ENCODE peak calls at places on chromosome 6, in six cellular contexts. T is adrenal gland, C is esophagus muscularis mucosa, L is transverse colon, Q is suprapubic skin, N is Peyer's patch. I is an unnamed sample.

GRCh38 chr6:149480502-149481280 is 4.1 kb downstream of the ZC3H12D start:
- DNase-seq in T (no peak), C (no peak), L (no peak), Q (no peak), N (peak), I (no peak)

GRCh38 chr6:113642714-113643442 is 214.3 kb upstream of the MARCKS start:
- DNase-seq in T (no peak), C (no peak), L (peak), Q (no peak), N (no peak), I (no peak)

GRCh38 chr6:446418-447366 is 55.1 kb downstream of the IRF4 start:
- DNase-seq in T (no peak), C (no peak), L (peak), Q (no peak), N (no peak), I (no peak)

GRCh38 chr6:125714431-125715090 is 34.9 kb upstream of the HEY2 start:
- DNase-seq in T (no peak), C (no peak), L (peak), Q (no peak), N (no peak), I (no peak)

GRCh38 chr6:114151070-114151685 is 180.2 kb upstream of the HDAC2 start:
- DNase-seq in T (no peak), C (no peak), L (no peak), Q (no peak), N (no peak), I (no peak)

GRCh38 chr6:100554228-100554627 is 89.5 kb upstream of the SIM1 start:
- DNase-seq in T (no peak), C (no peak), L (no peak), Q (no peak), N (no peak), I (no peak)

GRCh38 chr6:77334093-77334492 is 129.2 kb downstream of the HTR1B start:
- DNase-seq in T (no peak), C (no peak), L (no peak), Q (no peak), N (no peak), I (no peak)

GRCh38 chr6:42239736-42240375 is 22.2 kb upstream of the MRPS10 start:
- DNase-seq in T (no peak), C (no peak), L (no peak), Q (no peak), N (no peak), I (no peak)

GRCh38 chr6:10561566-10562088 is 40.5 kb downstream of the GCNT2 start:
- DNase-seq in T (no peak), C (no peak), L (no peak), Q (no peak), N (no peak), I (no peak)

GRCh38 chr6:150016324-150017185 is 8.8 kb downstream of the RAET1L start:
- DNase-seq in T (peak), C (no peak), L (peak), Q (no peak), N (no peak), I (no peak)

GRCh38 chr6:70166088-70166958 is 136.6 kb downstream of the COL9A1 start:
- DNase-seq in T (peak), C (no peak), L (peak), Q (no peak), N (peak), I (no peak)

GRCh38 chr6:51514396-51515051 is 572.9 kb downstream of the PKHD1 start:
- DNase-seq in T (no peak), C (no peak), L (no peak), Q (no peak), N (no peak), I (no peak)

GRCh38 chr6:71478834-71479541 is 190.4 kb downstream of the OGFRL1 start:
- DNase-seq in T (no peak), C (no peak), L (no peak), Q (no peak), N (no peak), I (no peak)

GRCh38 chr6:153058291-153058690 is 55.8 kb upstream of the MTRF1L start:
- DNase-seq in T (no peak), C (no peak), L (no peak), Q (no peak), N (no peak), I (no peak)

GRCh38 chr6:170140129-170140528 is 150.7 kb downstream of the DLL1 start:
- DNase-seq in T (no peak), C (no peak), L (no peak), Q (peak), N (peak), I (no peak)

GRCh38 chr6:118495639-118496296 is 52.3 kb upstream of the PLN start:
- DNase-seq in T (no peak), C (no peak), L (no peak), Q (no peak), N (no peak), I (no peak)

GRCh38 chr6:30483677-30484279 is 5.5 kb upstream of the HLA-E start:
- DNase-seq in T (no peak), C (no peak), L (no peak), Q (no peak), N (no peak), I (no peak)

GRCh38 chr6:36980876-36981619 is 4.9 kb downstream of the MTCH1 start:
- DNase-seq in T (no peak), C (no peak), L (no peak), Q (no peak), N (no peak), I (no peak)

GRCh38 chr6:63897459-63897858 is 261.9 kb downstream of the PHF3 start:
- DNase-seq in T (no peak), C (no peak), L (no peak), Q (no peak), N (no peak), I (no peak)

GRCh38 chr6:118660218-118660569 is 8.8 kb upstream of the CEP85L start:
- DNase-seq in T (no peak), C (no peak), L (no peak), Q (no peak), N (no peak), I (no peak)

GRCh38 chr6:49269190-49269589 is 193.9 kb downstream of the MMUT start:
- DNase-seq in T (no peak), C (no peak), L (no peak), Q (no peak), N (no peak), I (no peak)

GRCh38 chr6:144127097-144127496 is 23.2 kb upstream of the STX11 start:
- DNase-seq in T (no peak), C (no peak), L (no peak), Q (no peak), N (no peak), I (no peak)

GRCh38 chr6:148831531-148831930 is 84.7 kb downstream of the UST start:
- DNase-seq in T (no peak), C (peak), L (no peak), Q (no peak), N (no peak), I (no peak)

GRCh38 chr6:32108094-32108627 is 977 bp downstream of the TNXB start:
- DNase-seq in T (no peak), C (peak), L (peak), Q (no peak), N (peak), I (no peak)

GRCh38 chr6:27297857-27298730 is 14.0 kb downstream of the POM121L2 start:
- DNase-seq in T (no peak), C (no peak), L (no peak), Q (no peak), N (no peak), I (no peak)

GRCh38 chr6:62042444-62042843 is 243.6 kb downstream of the KHDRBS2 start:
- DNase-seq in T (no peak), C (no peak), L (no peak), Q (no peak), N (no peak), I (no peak)

GRCh38 chr6:167978607-167979006 is 18.9 kb upstream of the KIF25 start:
- DNase-seq in T (no peak), C (no peak), L (no peak), Q (no peak), N (no peak), I (no peak)

GRCh38 chr6:109197061-109197460 is 101.8 kb downstream of the CEP57L1 start:
- DNase-seq in T (no peak), C (no peak), L (no peak), Q (no peak), N (no peak), I (no peak)

GRCh38 chr6:81969814-81970213 is 217.3 kb upstream of the TENT5A start:
- DNase-seq in T (no peak), C (no peak), L (no peak), Q (no peak), N (no peak), I (no peak)

GRCh38 chr6:170459451-170459850 is 93.7 kb downstream of the PSMB1 start:
- DNase-seq in T (no peak), C (no peak), L (peak), Q (no peak), N (no peak), I (no peak)

GRCh38 chr6:163716690-163717089 is 302.2 kb downstream of the QKI start:
- DNase-seq in T (no peak), C (no peak), L (peak), Q (no peak), N (no peak), I (no peak)

GRCh38 chr6:74068945-74069570 is 373.1 kb downstream of the CD109 start:
- DNase-seq in T (no peak), C (no peak), L (no peak), Q (no peak), N (no peak), I (no peak)

GRCh38 chr6:132820629-132821381 is 6.4 kb downstream of the RPS12 start:
- DNase-seq in T (no peak), C (no peak), L (no peak), Q (no peak), N (no peak), I (no peak)
- TF ChIP-seq POLR2A in T (no peak), C (no peak), L (no peak), Q (no peak), N (no peak), I (no peak)

GRCh38 chr6:26195924-26196845 is 109.0 kb downstream of the HFE start:
- DNase-seq in T (no peak), C (no peak), L (peak), Q (no peak), N (no peak), I (no peak)
- TF ChIP-seq POLR2A in T (no peak), C (no peak), L (no peak), Q (no peak), N (no peak), I (no peak)

GRCh38 chr6:158013904-158014504 is 32.3 kb downstream of the SYNJ2 start:
- DNase-seq in T (no peak), C (no peak), L (no peak), Q (no peak), N (no peak), I (no peak)

GRCh38 chr6:158015545-158015944 is 33.9 kb downstream of the SYNJ2 start:
- DNase-seq in T (no peak), C (no peak), L (no peak), Q (no peak), N (no peak), I (no peak)

GRCh38 chr6:158016571-158017383 is 35.1 kb downstream of the SYNJ2 start:
- DNase-seq in T (no peak), C (no peak), L (no peak), Q (no peak), N (no peak), I (no peak)

GRCh38 chr6:158015188-158015506 is 33.5 kb downstream of the SYNJ2 start:
- DNase-seq in T (no peak), C (no peak), L (no peak), Q (no peak), N (no peak), I (no peak)

GRCh38 chr6:158014505-158015187 is 33.0 kb downstream of the SYNJ2 start:
- DNase-seq in T (no peak), C (no peak), L (no peak), Q (no peak), N (no peak), I (no peak)
- TF ChIP-seq POLR2A in T (no peak), C (no peak), L (no peak), Q (no peak), N (no peak), I (no peak)

GRCh38 chr6:105780146-105780860 is 305.8 kb upstream of the PRDM1 start:
- DNase-seq in T (no peak), C (no peak), L (no peak), Q (no peak), N (no peak), I (no peak)

GRCh38 chr6:105781905-105782304 is 304.2 kb upstream of the PRDM1 start:
- DNase-seq in T (no peak), C (no peak), L (no peak), Q (no peak), N (no peak), I (no peak)

GRCh38 chr6:105775095-105775494 is 311.0 kb upstream of the PRDM1 start:
- DNase-seq in T (no peak), C (no peak), L (no peak), Q (no peak), N (no peak), I (no peak)

GRCh38 chr6:105781248-105781647 is 304.9 kb upstream of the PRDM1 start:
- DNase-seq in T (no peak), C (no peak), L (no peak), Q (no peak), N (no peak), I (no peak)

GRCh38 chr6:105779113-105779512 is 307.0 kb upstream of the PRDM1 start:
- DNase-seq in T (no peak), C (no peak), L (no peak), Q (no peak), N (no peak), I (no peak)
- TF ChIP-seq POLR2A in T (no peak), C (no peak), L (no peak), Q (no peak), N (no peak), I (no peak)

GRCh38 chr6:147204843-147205311 is 660 bp downstream of the STXBP5 start:
- DNase-seq in T (no peak), C (no peak), L (no peak), Q (no peak), N (no peak), I (no peak)

GRCh38 chr6:147202516-147203310 is 1.5 kb upstream of the STXBP5 start:
- DNase-seq in T (peak), C (peak), L (peak), Q (peak), N (peak), I (peak)

GRCh38 chr6:147205690-147206600 is 1.7 kb downstream of the STXBP5 start:
- DNase-seq in T (peak), C (no peak), L (peak), Q (no peak), N (no peak), I (no peak)

GRCh38 chr6:147203311-147204059 is 732 bp upstream of the STXBP5 start:
- DNase-seq in T (peak), C (no peak), L (peak), Q (peak), N (peak), I (no peak)

GRCh38 chr6:147204060-147204785 is at the start of gene STXBP5:
- DNase-seq in T (peak), C (no peak), L (peak), Q (peak), N (peak), I (no peak)
- TF ChIP-seq POLR2A in T (no peak), C (no peak), L (peak), Q (no peak), N (no peak), I (no peak)

GRCh38 chr6:33411632-33412005 is 805 bp downstream of the PHF1 start:
- DNase-seq in T (no peak), C (no peak), L (no peak), Q (no peak), N (no peak), I (no peak)

GRCh38 chr6:33410711-33411631 is at the start of gene PHF1:
- DNase-seq in T (no peak), C (no peak), L (peak), Q (no peak), N (no peak), I (no peak)

GRCh38 chr6:33412140-33413009 is 1.6 kb downstream of the PHF1 start:
- DNase-seq in T (no peak), C (no peak), L (no peak), Q (no peak), N (no peak), I (no peak)

GRCh38 chr6:33407132-33407718 is 3.6 kb upstream of the PHF1 start:
- DNase-seq in T (no peak), C (no peak), L (no peak), Q (no peak), N (peak), I (no peak)

DNA sequence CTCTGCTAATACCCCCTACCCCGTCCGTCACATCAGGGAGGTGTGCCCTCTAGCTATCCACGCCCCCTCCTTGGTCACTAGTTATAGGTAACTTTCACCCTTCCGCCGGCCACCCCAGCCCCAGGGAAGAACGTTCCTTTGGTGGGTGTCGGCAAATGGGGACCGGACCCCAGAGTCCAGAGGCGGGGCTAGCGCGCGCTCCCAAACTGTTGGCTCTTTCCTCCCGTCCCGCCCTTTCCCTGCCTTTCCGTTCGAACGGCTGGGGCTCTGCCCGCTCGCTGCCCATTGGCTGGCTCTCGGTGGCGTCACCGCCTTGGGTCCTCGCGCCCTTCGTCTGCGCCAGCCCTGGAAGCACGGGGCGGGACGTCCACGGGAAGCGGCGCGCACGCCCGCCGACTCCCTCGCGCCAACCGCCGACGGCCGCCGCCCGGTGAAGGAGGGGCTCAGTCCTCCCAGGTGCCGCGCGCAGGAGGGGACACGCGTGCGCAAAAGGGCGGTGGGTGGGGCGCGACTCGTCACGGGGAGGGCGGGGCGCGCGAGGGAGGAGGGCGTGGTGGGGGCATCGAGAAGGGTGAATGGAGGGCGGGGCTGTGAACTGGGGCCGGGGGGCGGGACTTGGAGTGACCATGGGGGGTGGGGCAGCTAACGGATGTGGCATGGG is 634 bp upstream of the PHF1 start:
- DNase-seq in T (peak), C (peak), L (peak), Q (peak), N (peak), I (peak)
- TF ChIP-seq POLR2A in T (peak), C (peak), L (peak), Q (peak), N (peak), I (peak)

DNA sequence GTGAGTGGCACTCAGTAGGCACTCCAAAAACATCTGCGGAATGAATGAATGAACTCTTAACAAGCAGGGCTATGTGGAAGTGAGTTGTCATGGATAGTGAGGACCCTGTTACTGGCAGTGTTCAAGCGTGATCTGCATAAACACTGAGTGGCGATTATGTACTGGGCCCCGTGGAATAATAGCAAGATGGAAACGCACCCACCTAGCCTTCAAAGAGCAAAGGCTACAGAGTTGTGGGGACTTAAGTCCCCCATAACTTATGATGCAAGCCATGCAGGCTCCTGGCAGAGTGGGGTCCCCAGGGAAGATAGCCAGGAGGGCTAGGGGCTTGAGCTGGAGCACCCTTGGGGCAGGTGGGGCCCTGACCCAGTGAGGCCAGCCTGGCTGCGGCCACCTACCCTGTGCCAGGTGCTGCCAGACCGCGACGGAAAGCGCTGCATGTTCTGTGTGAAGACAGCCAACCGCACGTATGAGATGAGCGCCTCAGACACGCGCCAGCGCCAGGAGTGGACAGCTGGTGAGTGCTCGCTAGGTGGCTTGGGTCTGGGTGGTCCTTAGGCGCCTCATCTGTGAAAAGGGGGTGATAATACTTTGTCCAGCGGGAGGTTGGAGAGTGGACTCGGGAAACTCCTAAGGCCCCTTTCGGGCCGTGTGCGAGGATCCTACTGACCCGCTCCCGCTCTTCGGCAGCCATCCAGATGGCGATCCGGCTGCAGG is 20.0 kb downstream of the DEF6 start:
- DNase-seq in T (no peak), C (no peak), L (no peak), Q (no peak), N (peak), I (no peak)
- TF ChIP-seq POLR2A in T (no peak), C (no peak), L (no peak), Q (no peak), N (no peak), I (no peak)

DNA sequence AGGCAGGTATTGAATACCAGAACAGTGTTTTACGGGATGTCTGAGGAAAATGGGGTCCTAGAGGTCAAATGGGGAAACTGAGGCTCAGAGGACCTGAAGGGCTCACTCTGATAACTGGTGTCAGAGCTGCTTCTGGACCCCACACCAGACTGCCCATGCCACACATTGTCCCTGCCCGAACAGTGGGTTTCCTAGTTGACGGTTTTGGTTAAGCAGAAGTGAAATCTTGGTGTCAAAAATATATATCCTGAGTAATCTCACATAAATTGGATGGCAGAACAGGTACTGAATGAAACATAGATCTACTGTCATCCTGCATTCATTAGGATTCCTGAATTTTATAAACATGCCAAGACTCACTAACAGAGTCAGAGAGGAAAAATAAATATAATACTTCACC is 16.3 kb downstream of the NOX3 start:
- DNase-seq in T (no peak), C (no peak), L (no peak), Q (no peak), N (no peak), I (no peak)
- TF ChIP-seq POLR2A in T (no peak), C (no peak), L (no peak), Q (no peak), N (no peak), I (no peak)